ENCODE peak calls at places on chromosomes 3 and 15, in four cellular contexts. Z, F, B and E are unnamed samples.

GRCh38 chr15:84818221-84819131 is 1.3 kb downstream of the ALPK3 start:
- DNase-seq in Z (peak), F (no peak), B (no peak), E (peak)

GRCh38 chr3:141242722-141243092 is 11.1 kb downstream of the PXYLP1 start:
- DNase-seq in Z (no peak), F (no peak), B (no peak), E (no peak)

GRCh38 chr3:60798456-60798855 is 452.8 kb downstream of the FHIT start:
- DNase-seq in Z (no peak), F (no peak), B (no peak), E (no peak)

GRCh38 chr3:162517110-162517509 is 1020.5 kb downstream of the OTOL1 start:
- DNase-seq in Z (no peak), F (no peak), B (no peak), E (no peak)

GRCh38 chr3:184636774-184637316 is 75.0 kb downstream of the MAGEF1 start:
- DNase-seq in Z (no peak), F (no peak), B (no peak), E (peak)

GRCh38 chr3:119700269-119700919 is 2.4 kb upstream of the CFAP91 start:
- DNase-seq in Z (peak), F (no peak), B (peak), E (peak)

GRCh38 chr3:126446301-126446700 is 29.4 kb downstream of the ZXDC start:
- DNase-seq in Z (no peak), F (no peak), B (no peak), E (no peak)

GRCh38 chr15:88878720-88879184 is 16.6 kb downstream of the HAPLN3 start:
- DNase-seq in Z (peak), F (peak), B (no peak), E (peak)

GRCh38 chr3:2392981-2393380 is 294.3 kb downstream of the CNTN4 start:
- DNase-seq in Z (no peak), F (no peak), B (no peak), E (no peak)

GRCh38 chr3:189049458-189050231 is 122.1 kb upstream of the TPRG1 start:
- DNase-seq in Z (no peak), F (no peak), B (no peak), E (no peak)

GRCh38 chr3:17742092-17742836 is at the start of gene TBC1D5:
- DNase-seq in Z (peak), F (peak), B (peak), E (peak)

GRCh38 chr15:80367094-80367493 is 37.1 kb upstream of the ARNT2 start:
- DNase-seq in Z (peak), F (peak), B (no peak), E (peak)

GRCh38 chr3:30710017-30710416 is 103.6 kb downstream of the TGFBR2 start:
- DNase-seq in Z (no peak), F (no peak), B (no peak), E (no peak)

GRCh38 chr3:102926618-102927017 is 491.8 kb downstream of the ZPLD1 start:
- DNase-seq in Z (no peak), F (no peak), B (no peak), E (no peak)

GRCh38 chr15:33283603-33284002 is 27.2 kb upstream of the RYR3 start:
- DNase-seq in Z (no peak), F (no peak), B (no peak), E (no peak)

GRCh38 chr3:173587055-173587454 is 189.5 kb downstream of the NLGN1 start:
- DNase-seq in Z (no peak), F (no peak), B (no peak), E (no peak)

GRCh38 chr3:169241928-169242751 is 421.4 kb downstream of the MECOM start:
- DNase-seq in Z (no peak), F (no peak), B (no peak), E (peak)

GRCh38 chr3:45322616-45323015 is 65.8 kb upstream of the LARS2 start:
- DNase-seq in Z (no peak), F (no peak), B (no peak), E (no peak)

GRCh38 chr15:70466895-70467529 is 296.3 kb downstream of the UACA start:
- DNase-seq in Z (peak), F (peak), B (no peak), E (peak)

GRCh38 chr15:60835000-60835399 is 356.1 kb upstream of the ICE2 start:
- DNase-seq in Z (no peak), F (no peak), B (no peak), E (no peak)

GRCh38 chr3:8739757-8740508 is 6.3 kb downstream of the CAV3 start:
- DNase-seq in Z (peak), F (no peak), B (no peak), E (peak)

GRCh38 chr15:38647683-38648082 is 83.1 kb upstream of the RASGRP1 start:
- DNase-seq in Z (peak), F (no peak), B (no peak), E (peak)

GRCh38 chr3:119829431-119829830 is 47.5 kb downstream of the NR1I2 start:
- DNase-seq in Z (no peak), F (no peak), B (no peak), E (no peak)

GRCh38 chr3:126465928-126466564 is 9.6 kb downstream of the ZXDC start:
- DNase-seq in Z (no peak), F (no peak), B (no peak), E (no peak)

GRCh38 chr15:42147431-42147735 is 9.1 kb downstream of the PLA2G4F start:
- DNase-seq in Z (no peak), F (no peak), B (no peak), E (no peak)

GRCh38 chr3:182698078-182698477 is 95.2 kb upstream of the ATP11B start:
- DNase-seq in Z (no peak), F (no peak), B (no peak), E (no peak)

GRCh38 chr15:29045717-29046116 is 159.9 kb downstream of the APBA2 start:
- DNase-seq in Z (no peak), F (no peak), B (no peak), E (peak)

GRCh38 chr15:36622247-36622795 is 42.9 kb downstream of the CDIN1 start:
- DNase-seq in Z (no peak), F (no peak), B (no peak), E (no peak)

GRCh38 chr15:36614016-36614415 is 34.6 kb downstream of the CDIN1 start:
- DNase-seq in Z (peak), F (no peak), B (no peak), E (no peak)

GRCh38 chr15:36612063-36612788 is 32.8 kb downstream of the CDIN1 start:
- DNase-seq in Z (no peak), F (no peak), B (no peak), E (peak)

DNA sequence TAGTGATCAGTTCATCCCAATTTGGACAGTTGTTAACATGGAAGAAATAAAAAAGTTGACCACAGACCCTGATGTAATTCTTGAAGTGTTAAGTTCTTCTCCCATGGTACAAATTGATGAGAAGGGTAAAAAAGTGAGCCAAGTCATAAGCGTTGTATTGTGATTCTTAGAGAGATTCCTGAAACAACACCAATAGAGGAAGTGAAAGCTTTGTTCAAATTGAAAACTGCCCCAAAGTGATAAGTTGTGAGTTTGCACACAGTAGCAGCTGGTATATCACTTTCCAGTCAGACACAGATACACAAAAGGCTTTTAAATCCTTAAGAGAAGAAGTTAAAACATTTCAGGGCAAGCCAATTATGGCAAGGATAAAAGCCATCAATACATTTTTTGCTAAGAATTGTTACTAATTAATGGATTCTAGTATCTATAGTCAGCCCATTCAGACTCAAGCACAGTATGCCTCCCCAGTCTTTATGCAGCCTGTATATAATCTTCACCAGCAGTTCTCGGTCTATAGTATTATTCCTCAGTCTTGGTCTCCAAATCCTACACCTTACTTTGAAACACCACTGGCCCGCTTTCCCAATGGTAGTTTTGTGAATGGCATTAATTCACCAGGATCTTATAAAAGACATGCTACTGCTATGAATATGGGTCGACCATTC is 38.2 kb downstream of the CDIN1 start:
- DNase-seq in Z (no peak), F (no peak), B (peak), E (no peak)
- TF ChIP-seq MXI1 in Z (no peak), F (no peak), B (no peak), E (no peak)

DNA sequence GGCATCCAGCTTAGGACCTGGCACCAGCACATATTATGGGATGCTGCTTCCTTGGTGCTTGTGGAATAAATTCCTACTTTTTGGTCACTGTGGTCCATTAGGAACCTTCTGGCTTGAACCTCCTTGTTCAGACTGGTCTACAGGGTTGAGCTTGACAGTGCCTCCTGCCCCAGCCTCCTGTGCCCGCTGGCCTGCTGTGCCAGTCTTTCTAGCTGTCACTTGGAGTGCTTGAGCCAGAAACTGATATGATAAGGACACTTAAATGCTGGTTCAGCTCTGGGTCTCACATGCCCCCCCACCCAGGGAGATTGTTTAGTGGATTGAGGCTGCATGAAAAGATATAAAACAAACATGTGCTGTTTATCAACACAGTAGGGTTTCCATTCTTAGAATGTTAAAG is 147.8 kb downstream of the SLCO3A1 start:
- DNase-seq in Z (no peak), F (no peak), B (no peak), E (no peak)
- TF ChIP-seq CEBPB in Z (no peak), F (no peak), B (no peak), E (no peak)

DNA sequence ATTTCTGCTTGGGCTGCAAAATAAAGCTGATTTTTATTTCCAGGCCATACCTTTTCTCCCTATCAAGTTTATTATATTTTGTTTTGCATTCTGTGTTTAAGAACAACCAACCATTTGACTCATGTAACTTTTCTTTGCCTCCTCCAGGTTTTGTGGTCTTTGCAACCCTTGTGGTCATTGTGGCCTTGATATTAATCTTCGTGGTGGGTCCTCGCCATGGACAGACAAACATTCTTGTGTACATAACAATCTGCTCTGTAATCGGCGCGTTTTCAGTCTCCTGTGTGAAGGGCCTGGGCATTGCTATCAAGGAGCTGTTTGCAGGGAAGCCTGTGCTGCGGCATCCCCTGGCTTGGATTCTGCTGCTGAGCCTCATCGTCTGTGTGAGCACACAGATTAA is 27.6 kb downstream of the NIPA2 start:
- DNase-seq in Z (no peak), F (no peak), B (no peak), E (peak)
- TF ChIP-seq MXI1 in Z (no peak), F (no peak), B (no peak), E (no peak)

DNA sequence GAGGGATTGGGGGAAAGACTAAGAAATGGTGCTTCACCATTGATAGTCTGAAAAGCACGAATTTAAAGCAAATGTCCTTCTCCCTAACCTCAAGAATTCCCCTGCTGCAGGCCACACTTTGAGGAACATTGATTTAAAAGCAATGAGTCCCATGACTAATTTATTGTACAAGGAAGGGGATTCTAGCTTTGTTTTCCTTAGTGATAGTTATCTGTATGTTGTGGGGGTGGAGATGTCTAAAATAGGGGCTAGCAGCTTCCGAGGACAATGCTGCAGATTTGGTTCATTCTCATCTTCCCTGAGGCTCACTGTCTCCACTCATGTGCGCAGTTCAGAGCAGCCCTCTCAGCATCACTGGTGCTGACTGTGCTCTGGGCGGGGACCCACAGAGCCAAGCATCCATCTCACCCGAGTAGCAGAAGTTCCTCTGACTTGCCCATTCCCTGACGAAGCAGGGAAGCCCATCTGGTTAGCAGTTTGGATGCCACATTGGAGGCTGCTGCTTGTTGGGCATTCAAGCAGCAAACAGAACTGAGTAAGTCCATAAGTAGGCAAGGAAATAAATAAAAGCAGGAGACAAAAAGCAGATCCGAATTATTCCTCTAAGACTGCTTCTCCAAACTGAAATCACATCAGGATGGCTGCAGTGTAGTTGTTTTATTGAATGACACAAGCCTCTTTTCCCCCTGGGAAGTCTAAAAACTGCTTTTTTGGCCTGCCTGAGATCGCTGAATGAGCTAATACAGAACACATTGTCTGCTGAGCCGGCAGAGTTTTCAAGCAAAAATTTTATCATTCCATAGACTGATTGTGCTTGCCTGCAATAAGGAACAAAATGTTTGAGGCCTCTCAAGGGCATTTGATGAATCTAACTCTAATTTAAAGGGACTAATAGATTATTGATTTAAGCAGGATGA is 27.5 kb downstream of the RARB start:
- DNase-seq in Z (no peak), F (no peak), B (no peak), E (no peak)
- TF ChIP-seq CEBPB in Z (no peak), F (no peak), B (no peak), E (no peak)

DNA sequence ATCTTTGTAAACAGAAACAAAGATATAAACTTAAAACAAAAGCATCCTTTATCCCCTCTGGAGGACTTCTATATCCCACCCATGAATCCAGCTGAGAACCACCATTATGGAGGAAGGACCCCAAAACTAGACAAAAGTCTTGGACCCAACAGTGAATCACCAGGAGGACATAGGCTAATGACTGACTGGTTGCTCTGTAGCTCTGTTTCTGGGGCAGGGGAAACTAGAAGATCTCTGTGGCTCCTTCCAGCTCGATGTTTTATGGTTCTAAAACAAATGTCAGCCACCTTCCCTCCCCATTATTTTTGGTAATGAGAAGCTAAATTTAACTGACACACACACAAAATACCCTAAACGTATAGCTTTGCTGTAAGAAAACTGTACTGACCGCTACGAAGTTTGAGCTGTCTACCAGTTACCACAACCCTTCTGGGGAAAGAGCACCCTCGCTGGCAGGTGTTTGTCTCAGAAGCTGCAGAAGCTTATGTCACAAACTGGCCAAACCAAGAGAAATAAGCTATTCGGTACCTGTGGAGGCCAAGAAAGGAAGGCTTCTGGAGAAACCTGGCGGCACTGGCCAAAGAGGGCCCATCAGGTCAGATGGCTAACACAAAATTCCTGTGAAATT is 36.4 kb downstream of the MB21D2 start:
- DNase-seq in Z (no peak), F (no peak), B (no peak), E (no peak)
- TF ChIP-seq MXI1 in Z (no peak), F (no peak), B (no peak), E (no peak)

GRCh38 chr3:123148772-123149171 is 53.0 kb upstream of the SEC22A start:
- DNase-seq in Z (no peak), F (no peak), B (no peak), E (no peak)
- TF ChIP-seq CEBPB in Z (no peak), F (no peak), B (no peak), E (no peak)

GRCh38 chr15:74889390-74889881 is 406 bp upstream of the MPI start:
- DNase-seq in Z (no peak), F (peak), B (no peak), E (peak)
- TF ChIP-seq MXI1 in Z (no peak), F (no peak), B (no peak), E (no peak)

GRCh38 chr15:90871716-90872480 is 3.5 kb downstream of the FURIN start:
- DNase-seq in Z (no peak), F (peak), B (no peak), E (no peak)

GRCh38 chr15:90869601-90870353 is 1.4 kb downstream of the FURIN start:
- DNase-seq in Z (no peak), F (peak), B (no peak), E (peak)

GRCh38 chr15:90872481-90873184 is 4.2 kb downstream of the FURIN start:
- DNase-seq in Z (peak), F (peak), B (no peak), E (peak)

GRCh38 chr15:90870354-90871096 is 2.1 kb downstream of the FURIN start:
- DNase-seq in Z (no peak), F (no peak), B (no peak), E (no peak)

DNA sequence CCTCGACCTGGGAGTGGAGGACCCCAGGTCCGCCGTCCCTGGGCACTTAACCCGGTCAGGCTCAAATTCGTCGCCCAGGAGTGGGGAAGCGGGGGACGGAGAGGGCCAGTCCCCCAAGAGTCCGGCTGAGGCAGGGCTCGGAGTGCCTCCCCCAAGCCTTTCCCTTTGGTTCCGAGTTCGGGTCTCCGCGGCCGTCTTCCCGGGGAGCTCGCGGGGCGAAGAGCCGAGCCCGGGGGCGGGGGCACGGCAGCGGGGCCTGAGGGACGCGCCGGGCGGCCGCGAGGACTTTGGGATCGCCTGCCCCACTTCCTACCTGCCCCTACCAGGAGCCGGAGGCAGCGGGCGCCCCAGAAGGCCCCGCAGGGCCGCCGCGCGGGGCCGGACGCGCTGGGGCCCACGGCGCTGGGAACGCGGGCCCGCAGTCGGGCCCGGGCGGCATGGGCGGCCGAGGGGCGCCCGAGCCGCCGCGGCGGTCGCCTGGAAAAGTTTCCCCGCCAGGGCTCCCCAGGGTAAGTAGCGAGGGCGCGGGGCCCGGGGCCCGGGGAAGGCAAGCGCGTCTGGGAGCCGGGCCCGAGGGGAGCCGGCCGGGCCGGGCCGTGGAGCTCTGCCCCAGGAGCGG is 2.8 kb downstream of the FURIN start:
- DNase-seq in Z (no peak), F (peak), B (no peak), E (no peak)
- TF ChIP-seq CEBPB in Z (no peak), F (no peak), B (no peak), E (no peak)

DNA sequence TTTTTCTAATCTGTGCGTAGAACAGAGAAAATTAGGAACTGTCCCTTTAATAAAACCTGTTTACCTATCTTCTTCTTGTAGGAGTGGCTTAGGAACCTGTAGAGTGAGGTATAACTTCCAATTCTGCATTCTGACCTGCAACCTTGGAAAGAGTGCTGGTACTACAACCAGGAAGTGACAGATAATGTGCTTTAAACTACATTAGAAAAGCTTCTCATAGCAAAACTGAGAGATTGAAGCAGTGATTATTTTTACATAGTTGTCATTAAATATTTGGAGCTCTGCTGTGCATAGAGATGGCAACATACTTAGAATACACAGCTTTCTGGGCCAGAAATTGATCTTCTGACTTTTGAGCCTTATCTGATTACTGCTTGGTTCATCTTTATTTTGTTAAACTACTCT is 50.4 kb upstream of the ZDHHC23 start:
- DNase-seq in Z (no peak), F (no peak), B (no peak), E (no peak)
- TF ChIP-seq MXI1 in Z (no peak), F (no peak), B (no peak), E (no peak)